ENCODE peak calls at places on chromosomes 5 and 9, in five cellular contexts. M is aorta; D is gastrocnemius medialis; Y is CD4-positive, alpha-beta T cell; V is ovary. E is an unnamed sample. For H3K9me3, the result is how much of the 10 kb centered on the place peaks cover.

GRCh38 chr5:102801375-102801774 is 46.3 kb downstream of the PAM start:
- DNase-seq in M (no peak), D (no peak), Y (peak), V (no peak), E (peak)

GRCh38 chr9:133238272-133238850 is 29.3 kb upstream of the OBP2B start:
- DNase-seq in M (peak), D (peak), Y (peak), V (peak), E (no peak)

GRCh38 chr5:130545291-130545690 is 619.8 kb downstream of the HINT1 start:
- DNase-seq in M (no peak), D (no peak), Y (no peak), V (no peak), E (no peak)

GRCh38 chr9:128987800-128988199 is 40.3 kb downstream of the NUP188 start:
- DNase-seq in M (peak), D (peak), Y (no peak), V (no peak), E (no peak)

GRCh38 chr5:116880150-116880549 is 305.5 kb upstream of the SEMA6A start:
- DNase-seq in M (no peak), D (no peak), Y (no peak), V (no peak), E (no peak)

GRCh38 chr5:174371600-174372094 is 326.1 kb downstream of the NSG2 start:
- DNase-seq in M (no peak), D (no peak), Y (no peak), V (no peak), E (no peak)

GRCh38 chr9:114981095-114981494 is 50.7 kb upstream of the TNFSF8 start:
- DNase-seq in M (no peak), D (no peak), Y (no peak), V (no peak), E (no peak)

GRCh38 chr9:113461285-113461684 is 2.2 kb upstream of the RGS3 start:
- DNase-seq in M (no peak), D (no peak), Y (no peak), V (no peak), E (no peak)

DNA sequence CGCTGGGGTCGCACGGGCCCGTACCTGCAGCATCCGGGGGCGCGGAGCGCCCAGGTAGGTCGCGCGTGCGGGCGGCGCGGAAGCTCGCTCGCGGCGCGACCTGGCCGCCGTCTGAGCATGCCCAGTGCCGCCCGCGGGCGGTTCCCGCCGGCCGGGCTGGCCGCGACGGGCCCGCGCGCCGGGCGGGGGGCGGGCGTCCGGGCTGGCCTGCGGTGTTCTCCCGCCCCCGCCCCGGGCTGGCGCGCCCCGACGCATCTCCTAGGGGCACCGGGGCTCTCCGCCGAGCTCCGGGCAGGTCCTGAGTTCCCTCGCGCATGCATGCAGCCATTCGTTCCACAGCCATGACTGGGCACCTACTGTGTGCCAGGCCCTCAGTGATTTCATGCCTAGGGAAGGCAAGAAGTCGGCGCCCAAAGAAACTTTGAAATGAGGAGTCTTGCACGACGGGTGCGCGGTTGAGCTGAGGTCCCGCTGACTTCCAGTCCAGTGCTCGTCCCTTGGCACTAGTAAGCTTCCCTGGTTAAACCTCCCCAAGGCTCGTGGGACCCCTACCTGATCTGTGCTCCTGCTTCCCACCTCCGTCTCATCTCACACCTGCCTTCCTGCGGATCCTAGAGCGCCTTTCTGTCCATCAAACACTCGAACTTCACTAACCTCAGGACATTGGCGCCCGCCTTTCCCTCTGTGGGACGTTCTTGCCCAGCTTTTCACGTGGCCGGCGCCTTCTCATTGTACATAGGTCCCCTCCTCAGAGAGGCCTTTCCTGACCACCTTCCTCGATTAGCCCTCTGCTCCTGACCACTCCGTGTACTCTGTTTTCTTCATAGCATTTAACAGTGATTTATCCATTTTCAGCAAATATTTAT is at the start of gene PTPN3:
- DNase-seq in M (no peak), D (no peak), Y (no peak), V (no peak), E (no peak)
- H3K9me3 ChIP-seq in M (under half), D (under half), Y (under half), V (under half), E (under half)

DNA sequence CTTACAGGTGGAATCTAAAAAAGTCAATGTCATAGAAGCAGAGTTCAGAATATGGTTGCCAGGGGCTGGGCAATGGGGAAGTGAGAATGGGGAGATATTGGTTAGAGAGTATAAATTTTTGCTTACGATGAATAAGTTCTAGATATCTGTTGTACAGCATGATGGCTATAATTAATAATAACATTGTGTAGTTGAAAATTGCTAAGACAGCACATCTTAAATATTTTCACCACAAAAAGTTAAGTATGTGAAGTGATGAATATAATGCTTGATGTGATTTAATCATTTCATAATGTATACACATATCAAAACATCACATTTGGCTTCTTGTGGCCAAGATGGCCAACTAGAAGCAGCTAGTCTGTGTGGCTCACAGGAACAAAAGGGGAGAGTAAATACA is 425.9 kb upstream of the ACO1 start:
- DNase-seq in M (no peak), D (no peak), Y (no peak), V (no peak), E (no peak)
- H3K9me3 ChIP-seq in M (under half), D (under half), Y (under half), V (under half), E (under half)

GRCh38 chr5:141413540-141414069 is 818 bp downstream of the PCDHGA10 start:
- DNase-seq in M (no peak), D (no peak), Y (no peak), V (no peak), E (no peak)

GRCh38 chr5:141420855-141421488 is at the start of gene PCDHGA11:
- DNase-seq in M (no peak), D (peak), Y (no peak), V (no peak), E (no peak)

GRCh38 chr5:141422742-141423291 is 2.0 kb downstream of the PCDHGA11 start:
- DNase-seq in M (no peak), D (no peak), Y (no peak), V (no peak), E (no peak)

GRCh38 chr5:141421489-141421855 is 621 bp downstream of the PCDHGA11 start:
- DNase-seq in M (no peak), D (no peak), Y (no peak), V (no peak), E (no peak)

DNA sequence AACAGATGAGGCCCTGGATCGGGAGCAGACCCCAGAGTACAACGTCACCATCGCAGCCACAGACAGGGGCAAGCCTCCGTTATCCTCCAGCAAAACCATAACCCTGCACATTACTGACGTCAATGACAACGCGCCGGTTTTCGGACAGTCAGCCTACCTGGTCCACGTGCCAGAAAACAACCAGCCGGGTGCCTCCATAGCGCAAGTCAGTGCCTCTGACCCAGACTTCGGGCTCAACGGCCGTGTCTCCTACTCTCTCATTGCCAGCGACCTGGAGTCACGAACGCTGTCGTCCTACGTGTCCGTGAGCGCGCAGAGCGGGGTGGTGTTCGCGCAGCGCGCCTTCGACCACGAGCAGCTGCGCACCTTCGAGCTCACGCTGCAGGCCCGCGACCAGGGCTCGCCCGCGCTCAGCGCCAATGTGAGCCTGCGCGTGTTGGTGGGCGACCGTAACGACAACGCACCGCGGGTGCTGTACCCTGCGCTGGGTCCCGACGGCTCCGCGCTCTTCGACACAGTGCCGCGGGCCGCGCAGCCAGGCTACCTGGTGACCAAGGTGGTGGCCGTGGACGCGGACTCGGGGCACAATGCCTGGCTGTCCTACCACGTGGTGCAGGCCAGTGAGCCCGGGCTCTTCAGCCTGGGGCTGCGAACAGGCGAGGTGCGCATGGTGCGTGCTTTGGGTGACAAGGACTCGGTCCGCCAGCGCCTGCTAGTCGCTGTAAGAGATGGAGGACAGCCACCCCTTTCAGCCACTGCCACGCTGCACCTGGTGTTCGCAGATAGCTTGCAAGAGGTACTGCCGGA is 1.6 kb upstream of the PCDHGA11 start:
- DNase-seq in M (no peak), D (no peak), Y (no peak), V (no peak), E (no peak)
- H3K9me3 ChIP-seq in M (under half), D (under half), Y (half or more), V (under half), E (under half)

GRCh38 chr9:118423021-118423420 is 718.8 kb downstream of the TLR4 start:
- DNase-seq in M (no peak), D (no peak), Y (no peak), V (no peak), E (no peak)

GRCh38 chr9:118422513-118422912 is 718.3 kb downstream of the TLR4 start:
- DNase-seq in M (no peak), D (no peak), Y (no peak), V (no peak), E (no peak)

DNA sequence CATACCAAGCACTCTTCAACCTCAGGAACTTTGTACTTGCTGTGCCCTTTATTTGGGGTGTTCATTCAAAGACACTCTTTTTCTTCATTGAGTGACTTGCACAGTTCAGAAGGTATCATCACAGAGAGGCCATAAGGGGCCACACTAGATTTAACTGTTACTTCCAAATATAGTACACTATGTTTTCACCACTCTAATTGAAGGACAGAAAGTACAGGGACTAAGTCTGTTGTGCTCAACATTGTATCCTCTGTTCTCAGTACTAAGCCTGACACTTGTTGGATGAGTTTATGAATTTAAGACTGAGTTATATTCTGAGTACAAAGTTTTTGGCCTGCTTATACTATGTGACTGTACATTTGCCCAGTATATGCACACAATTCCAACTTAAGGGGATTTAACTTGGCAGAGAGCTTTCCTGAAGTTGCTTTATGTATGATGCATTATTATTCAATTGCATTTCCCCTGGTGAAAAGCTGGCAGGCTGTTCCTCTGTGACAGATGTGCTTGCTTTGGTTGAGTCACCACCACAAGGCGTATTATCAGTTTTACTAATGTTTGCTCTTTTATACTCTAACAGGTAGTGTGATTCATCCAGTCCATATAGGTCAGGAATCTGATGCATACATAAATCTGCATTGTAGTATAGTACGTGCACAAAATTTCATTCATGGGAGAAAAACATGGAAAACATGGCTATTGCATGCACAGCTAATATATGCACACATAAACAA is 714.9 kb downstream of the TLR4 start:
- DNase-seq in M (no peak), D (no peak), Y (no peak), V (no peak), E (no peak)
- H3K9me3 ChIP-seq in M (under half), D (under half), Y (under half), V (under half), E (under half)

GRCh38 chr5:165527577-165527976 is 2022.2 kb downstream of the MAT2B start:
- DNase-seq in M (no peak), D (no peak), Y (no peak), V (no peak), E (no peak)
- H3K9me3 ChIP-seq in M (under half), D (under half), Y (under half), V (under half), E (under half)

GRCh38 chr5:640461-641330 is 28.6 kb downstream of the CEP72 start:
- DNase-seq in M (no peak), D (no peak), Y (no peak), V (no peak), E (no peak)
- H3K9me3 ChIP-seq in M (under half), D (under half), Y (under half), V (under half), E (under half)

E was measured in CD4-positive, alpha-beta memory T cell.